ENCODE peak calls at places on chromosome 19, in ten cellular contexts. One of them, this sample, is unnamed. For H3K9me3, the result is how much of the 10 kb centered on the place peaks cover.

GRCh38 chr19:18844806-18845329 is 13.1 kb downstream of the UPF1 start:
- DNase-seq in Peyer's patch: no peak
- DNase-seq in ascending aorta: no peak
- DNase-seq in IMR-90: no peak
- DNase-seq in body of pancreas: no peak
- DNase-seq in transverse colon: no peak
- DNase-seq in neural progenitor cell: no peak
- DNase-seq in cardiac muscle cell: no peak
- DNase-seq in left ventricle myocardium inferior: no peak
- DNase-seq in adrenal gland: no peak
- DNase-seq in this sample: no peak

GRCh38 chr19:46924874-46925547 is 64.2 kb downstream of the ARHGAP35 start:
- DNase-seq in Peyer's patch: no peak
- DNase-seq in ascending aorta: peak
- DNase-seq in IMR-90: no peak
- DNase-seq in body of pancreas: no peak
- DNase-seq in transverse colon: peak
- DNase-seq in neural progenitor cell: no peak
- DNase-seq in cardiac muscle cell: no peak
- DNase-seq in left ventricle myocardium inferior: no peak
- DNase-seq in adrenal gland: no peak
- DNase-seq in this sample: peak

GRCh38 chr19:4393947-4394590 is 6.3 kb downstream of the SH3GL1 start:
- DNase-seq in Peyer's patch: no peak
- DNase-seq in ascending aorta: no peak
- DNase-seq in IMR-90: no peak
- DNase-seq in body of pancreas: no peak
- DNase-seq in transverse colon: no peak
- DNase-seq in neural progenitor cell: peak
- DNase-seq in cardiac muscle cell: peak
- DNase-seq in left ventricle myocardium inferior: no peak
- DNase-seq in adrenal gland: no peak
- DNase-seq in this sample: no peak

GRCh38 chr19:32336259-32337111 is 8.9 kb upstream of the ZNF507 start:
- DNase-seq in Peyer's patch: no peak
- DNase-seq in ascending aorta: no peak
- DNase-seq in IMR-90: peak
- DNase-seq in body of pancreas: no peak
- DNase-seq in transverse colon: no peak
- DNase-seq in neural progenitor cell: no peak
- DNase-seq in cardiac muscle cell: peak
- DNase-seq in left ventricle myocardium inferior: peak
- DNase-seq in adrenal gland: no peak
- DNase-seq in this sample: no peak

GRCh38 chr19:50717891-50718254 is 1.7 kb downstream of the SHANK1 start:
- DNase-seq in Peyer's patch: no peak
- DNase-seq in ascending aorta: no peak
- DNase-seq in IMR-90: no peak
- DNase-seq in body of pancreas: no peak
- DNase-seq in transverse colon: no peak
- DNase-seq in neural progenitor cell: peak
- DNase-seq in cardiac muscle cell: no peak
- DNase-seq in left ventricle myocardium inferior: no peak
- DNase-seq in adrenal gland: no peak
- DNase-seq in this sample: no peak

GRCh38 chr19:51440846-51441409 is 17.3 kb downstream of the SIGLEC8 start:
- DNase-seq in Peyer's patch: no peak
- DNase-seq in ascending aorta: peak
- DNase-seq in IMR-90: no peak
- DNase-seq in body of pancreas: no peak
- DNase-seq in transverse colon: no peak
- DNase-seq in neural progenitor cell: no peak
- DNase-seq in cardiac muscle cell: peak
- DNase-seq in left ventricle myocardium inferior: no peak
- DNase-seq in adrenal gland: no peak
- DNase-seq in this sample: no peak

GRCh38 chr19:47991191-47991808 is 670 bp downstream of the BSPH1 start:
- DNase-seq in Peyer's patch: no peak
- DNase-seq in ascending aorta: no peak
- DNase-seq in IMR-90: no peak
- DNase-seq in body of pancreas: no peak
- DNase-seq in transverse colon: no peak
- DNase-seq in neural progenitor cell: no peak
- DNase-seq in cardiac muscle cell: no peak
- DNase-seq in left ventricle myocardium inferior: no peak
- DNase-seq in adrenal gland: no peak
- DNase-seq in this sample: no peak

GRCh38 chr19:45440873-45441654 is 17.3 kb upstream of the ERCC1 start:
- DNase-seq in Peyer's patch: no peak
- DNase-seq in ascending aorta: no peak
- DNase-seq in IMR-90: peak
- DNase-seq in body of pancreas: no peak
- DNase-seq in transverse colon: no peak
- DNase-seq in neural progenitor cell: peak
- DNase-seq in cardiac muscle cell: peak
- DNase-seq in left ventricle myocardium inferior: no peak
- DNase-seq in adrenal gland: no peak
- DNase-seq in this sample: peak

GRCh38 chr19:11141937-11142527 is 13.6 kb downstream of the SPC24 start:
- DNase-seq in Peyer's patch: no peak
- DNase-seq in ascending aorta: no peak
- DNase-seq in IMR-90: no peak
- DNase-seq in body of pancreas: no peak
- DNase-seq in transverse colon: no peak
- DNase-seq in neural progenitor cell: no peak
- DNase-seq in cardiac muscle cell: no peak
- DNase-seq in left ventricle myocardium inferior: no peak
- DNase-seq in adrenal gland: no peak
- DNase-seq in this sample: peak

GRCh38 chr19:33450689-33451088 is 70.9 kb downstream of the PEPD start:
- DNase-seq in Peyer's patch: no peak
- DNase-seq in ascending aorta: no peak
- DNase-seq in IMR-90: no peak
- DNase-seq in body of pancreas: no peak
- DNase-seq in transverse colon: no peak
- DNase-seq in neural progenitor cell: no peak
- DNase-seq in cardiac muscle cell: no peak
- DNase-seq in left ventricle myocardium inferior: no peak
- DNase-seq in adrenal gland: no peak
- DNase-seq in this sample: no peak

GRCh38 chr19:47380559-47380958 is 31.4 kb downstream of the DHX34 start:
- DNase-seq in Peyer's patch: no peak
- DNase-seq in ascending aorta: no peak
- DNase-seq in IMR-90: no peak
- DNase-seq in body of pancreas: no peak
- DNase-seq in transverse colon: no peak
- DNase-seq in neural progenitor cell: no peak
- DNase-seq in cardiac muscle cell: no peak
- DNase-seq in left ventricle myocardium inferior: no peak
- DNase-seq in adrenal gland: no peak
- DNase-seq in this sample: no peak

GRCh38 chr19:35142531-35143230 is 374 bp upstream of the FXYD7 start:
- DNase-seq in Peyer's patch: peak
- DNase-seq in ascending aorta: no peak
- DNase-seq in IMR-90: no peak
- DNase-seq in body of pancreas: peak
- DNase-seq in transverse colon: peak
- DNase-seq in neural progenitor cell: peak
- DNase-seq in cardiac muscle cell: peak
- DNase-seq in left ventricle myocardium inferior: peak
- DNase-seq in adrenal gland: peak
- DNase-seq in this sample: peak

GRCh38 chr19:16660763-16661479 is at the start of gene TMEM38A:
- DNase-seq in Peyer's patch: peak
- DNase-seq in ascending aorta: peak
- DNase-seq in IMR-90: no peak
- DNase-seq in body of pancreas: peak
- DNase-seq in transverse colon: peak
- DNase-seq in neural progenitor cell: peak
- DNase-seq in cardiac muscle cell: peak
- DNase-seq in left ventricle myocardium inferior: peak
- DNase-seq in adrenal gland: peak
- DNase-seq in this sample: peak

GRCh38 chr19:30341646-30342201 is 30.5 kb upstream of the ZNF536 start:
- DNase-seq in Peyer's patch: no peak
- DNase-seq in ascending aorta: no peak
- DNase-seq in IMR-90: no peak
- DNase-seq in body of pancreas: no peak
- DNase-seq in transverse colon: no peak
- DNase-seq in neural progenitor cell: no peak
- DNase-seq in cardiac muscle cell: no peak
- DNase-seq in left ventricle myocardium inferior: no peak
- DNase-seq in adrenal gland: no peak
- DNase-seq in this sample: no peak

GRCh38 chr19:12789904-12790619 is 1.2 kb upstream of the JUNB start:
- DNase-seq in Peyer's patch: peak
- DNase-seq in ascending aorta: peak
- DNase-seq in IMR-90: peak
- DNase-seq in body of pancreas: peak
- DNase-seq in transverse colon: peak
- DNase-seq in neural progenitor cell: peak
- DNase-seq in cardiac muscle cell: peak
- DNase-seq in left ventricle myocardium inferior: peak
- DNase-seq in adrenal gland: peak
- DNase-seq in this sample: peak

GRCh38 chr19:5292453-5292842 is 48.2 kb downstream of the PTPRS start:
- DNase-seq in Peyer's patch: no peak
- DNase-seq in ascending aorta: no peak
- DNase-seq in IMR-90: peak
- DNase-seq in body of pancreas: no peak
- DNase-seq in transverse colon: peak
- DNase-seq in neural progenitor cell: no peak
- DNase-seq in cardiac muscle cell: no peak
- DNase-seq in left ventricle myocardium inferior: no peak
- DNase-seq in adrenal gland: no peak
- DNase-seq in this sample: no peak

GRCh38 chr19:52473655-52474350 is 20.4 kb downstream of the ZNF578 start:
- DNase-seq in Peyer's patch: no peak
- DNase-seq in ascending aorta: no peak
- DNase-seq in IMR-90: no peak
- DNase-seq in body of pancreas: no peak
- DNase-seq in transverse colon: no peak
- DNase-seq in neural progenitor cell: no peak
- DNase-seq in cardiac muscle cell: no peak
- DNase-seq in left ventricle myocardium inferior: no peak
- DNase-seq in adrenal gland: no peak
- DNase-seq in this sample: no peak
- H3K9me3 ChIP-seq in Peyer's patch: half or more
- H3K9me3 ChIP-seq in ascending aorta: half or more
- H3K9me3 ChIP-seq in IMR-90: half or more
- H3K9me3 ChIP-seq in body of pancreas: half or more
- H3K9me3 ChIP-seq in transverse colon: half or more
- H3K9me3 ChIP-seq in neural progenitor cell: half or more
- H3K9me3 ChIP-seq in cardiac muscle cell: under half
- H3K9me3 ChIP-seq in left ventricle myocardium inferior: half or more
- H3K9me3 ChIP-seq in adrenal gland: half or more
- H3K9me3 ChIP-seq in this sample: half or more

DNA sequence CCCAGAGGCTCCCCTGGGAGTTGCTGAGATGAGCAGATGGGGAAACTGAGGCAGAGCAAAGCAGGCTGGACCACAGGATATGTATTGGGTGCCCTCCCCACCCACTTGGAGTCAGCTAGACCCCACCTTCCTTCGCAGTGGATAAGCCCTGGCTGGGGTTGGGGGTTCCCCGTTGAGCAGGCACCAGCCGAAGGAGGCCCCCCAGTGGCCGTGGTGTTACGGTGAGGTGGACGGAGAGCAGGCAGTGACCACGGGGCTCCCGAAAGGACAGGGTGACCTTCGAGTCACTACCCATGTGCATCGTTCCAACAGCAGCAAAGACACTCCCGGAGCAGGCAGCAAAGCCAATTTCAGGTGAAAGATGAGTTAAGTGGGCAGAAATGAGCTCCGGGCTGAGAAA is 62.4 kb upstream of the ADGRE5 start:
- DNase-seq in Peyer's patch: no peak
- DNase-seq in ascending aorta: no peak
- DNase-seq in IMR-90: no peak
- DNase-seq in body of pancreas: no peak
- DNase-seq in transverse colon: peak
- DNase-seq in neural progenitor cell: peak
- DNase-seq in cardiac muscle cell: no peak
- DNase-seq in left ventricle myocardium inferior: no peak
- DNase-seq in adrenal gland: no peak
- DNase-seq in this sample: no peak
- TF ChIP-seq CTCF in Peyer's patch: no peak
- TF ChIP-seq CTCF in ascending aorta: no peak
- TF ChIP-seq CTCF in IMR-90: no peak
- TF ChIP-seq CTCF in body of pancreas: no peak
- TF ChIP-seq CTCF in transverse colon: peak
- TF ChIP-seq CTCF in neural progenitor cell: peak
- TF ChIP-seq CTCF in cardiac muscle cell: peak
- TF ChIP-seq CTCF in left ventricle myocardium inferior: peak
- TF ChIP-seq CTCF in adrenal gland: no peak
- TF ChIP-seq CTCF in this sample: no peak

DNA sequence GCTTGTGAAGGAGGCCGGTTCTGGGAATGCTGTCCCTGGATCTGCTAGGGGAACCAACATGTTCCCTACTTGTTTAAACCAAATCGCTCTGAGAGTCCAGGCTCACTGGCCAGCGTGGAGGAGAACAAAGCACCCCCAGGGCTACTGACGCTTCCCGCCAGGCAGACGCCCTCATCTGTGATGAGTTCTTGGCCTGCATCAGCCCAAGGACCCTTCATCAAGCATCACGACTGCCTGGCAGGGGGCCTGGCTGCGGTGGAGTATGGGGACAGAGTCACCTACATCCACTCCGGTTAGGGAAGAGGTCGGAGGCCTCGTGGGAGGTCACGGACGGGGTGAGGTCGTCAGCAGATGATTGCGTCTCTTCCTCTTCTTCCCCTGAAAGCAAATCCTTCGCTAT is 17.7 kb downstream of the MIER2 start:
- DNase-seq in Peyer's patch: no peak
- DNase-seq in ascending aorta: no peak
- DNase-seq in IMR-90: no peak
- DNase-seq in body of pancreas: no peak
- DNase-seq in transverse colon: no peak
- DNase-seq in neural progenitor cell: no peak
- DNase-seq in cardiac muscle cell: no peak
- DNase-seq in left ventricle myocardium inferior: no peak
- DNase-seq in adrenal gland: no peak
- DNase-seq in this sample: no peak
- H3K9me3 ChIP-seq in Peyer's patch: under half
- H3K9me3 ChIP-seq in ascending aorta: under half
- H3K9me3 ChIP-seq in IMR-90: under half
- H3K9me3 ChIP-seq in body of pancreas: under half
- H3K9me3 ChIP-seq in transverse colon: under half
- H3K9me3 ChIP-seq in neural progenitor cell: under half
- H3K9me3 ChIP-seq in cardiac muscle cell: under half
- H3K9me3 ChIP-seq in left ventricle myocardium inferior: under half
- H3K9me3 ChIP-seq in adrenal gland: under half
- H3K9me3 ChIP-seq in this sample: under half

DNA sequence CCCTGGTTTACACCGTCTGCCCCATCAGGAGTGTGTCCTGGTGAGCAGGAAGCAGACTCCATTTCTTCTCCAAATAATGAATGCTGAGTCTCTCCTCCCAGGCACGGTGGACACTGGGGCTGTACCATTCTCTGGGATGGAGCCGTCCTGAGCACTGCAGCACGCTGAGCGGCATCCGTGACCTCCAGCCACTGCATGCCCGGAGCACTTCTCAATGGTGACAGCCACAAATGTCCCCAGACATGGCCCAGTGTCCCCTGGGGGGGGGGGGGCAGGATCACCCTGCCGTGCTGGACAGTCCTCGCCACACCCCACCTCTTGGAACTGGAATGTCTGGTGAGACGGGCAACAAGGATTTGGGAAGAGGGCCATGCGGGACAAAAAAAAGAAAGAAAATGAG is 37.4 kb downstream of the GNG7 start:
- DNase-seq in Peyer's patch: no peak
- DNase-seq in ascending aorta: no peak
- DNase-seq in IMR-90: no peak
- DNase-seq in body of pancreas: no peak
- DNase-seq in transverse colon: no peak
- DNase-seq in neural progenitor cell: no peak
- DNase-seq in cardiac muscle cell: no peak
- DNase-seq in left ventricle myocardium inferior: peak
- DNase-seq in adrenal gland: no peak
- DNase-seq in this sample: no peak
- TF ChIP-seq CTCF in Peyer's patch: no peak
- TF ChIP-seq CTCF in ascending aorta: no peak
- TF ChIP-seq CTCF in IMR-90: no peak
- TF ChIP-seq CTCF in body of pancreas: no peak
- TF ChIP-seq CTCF in transverse colon: no peak
- TF ChIP-seq CTCF in neural progenitor cell: no peak
- TF ChIP-seq CTCF in cardiac muscle cell: no peak
- TF ChIP-seq CTCF in left ventricle myocardium inferior: no peak
- TF ChIP-seq CTCF in adrenal gland: no peak
- TF ChIP-seq CTCF in this sample: no peak

This sample was measured in Caco-2.